ENCODE peak calls at places on chromosomes 7 and 10, in ten cellular contexts. F, M, U, O, P, T, C, N, K and Y are unnamed samples.

GRCh38 chr10:110269641-110270318 is 34.9 kb downstream of the SMNDC1 start:
- DNase-seq in O (no peak), F (no peak), P (no peak), C (no peak), U (peak; percentile 69), T (no peak), N (no peak), K (no peak), M (no peak), Y (no peak)

GRCh38 chr7:94980418-94981142 is 73.2 kb downstream of the PPP1R9A start:
- DNase-seq in T (peak; percentile 26), P (no peak), M (no peak), C (no peak), K (no peak), O (no peak), F (no peak), N (no peak), U (no peak), Y (no peak)

GRCh38 chr10:25530306-25530705 is 355.5 kb downstream of the GPR158 start:
- DNase-seq in O (peak; percentile 9), F (no peak), C (no peak), T (no peak), K (no peak), P (no peak), M (no peak), N (no peak), U (no peak), Y (no peak)

GRCh38 chr7:101754432-101755159 is 62.8 kb upstream of the CUX1 start:
- DNase-seq in U (no peak), P (no peak), C (peak; percentile 32), K (peak; percentile 54), T (peak; percentile 27), F (no peak), M (no peak), N (no peak), O (peak; percentile 89), Y (no peak)

GRCh38 chr10:58152698-58153263 is 114.9 kb downstream of the IPMK start:
- DNase-seq in K (peak; percentile 68), U (no peak), C (peak; percentile 17), N (peak; percentile 58), F (no peak), T (peak; percentile 54), P (no peak), O (peak; percentile 68), M (no peak), Y (peak; percentile 26)

GRCh38 chr7:135777626-135778398 is 29.2 kb upstream of the FAM180A start:
- DNase-seq in T (no peak), N (no peak), P (no peak), F (no peak), O (no peak), C (no peak), K (no peak), M (no peak), U (no peak), Y (no peak)

GRCh38 chr7:27145167-27145883 is 1.8 kb upstream of the HOXA5 start:
- DNase-seq in U (peak; percentile 64), P (no peak), N (no peak), C (no peak), K (no peak), O (no peak), F (no peak), M (no peak), T (no peak), Y (no peak)

GRCh38 chr7:6130007-6130587 is 98.9 kb downstream of the ANKRD61 start:
- DNase-seq in O (no peak), C (no peak), F (no peak), K (no peak), M (no peak), U (no peak), N (no peak), P (no peak), T (no peak), Y (no peak)

GRCh38 chr7:25720427-25720826 is 431.6 kb upstream of the NFE2L3 start:
- DNase-seq in M (no peak), K (peak; percentile 20), O (peak; percentile 72), N (peak; percentile 8), F (no peak), U (no peak), T (peak; percentile 7), P (no peak), C (no peak), Y (no peak)

GRCh38 chr7:150398108-150398964 is 19.2 kb downstream of the ZNF775 start:
- DNase-seq in F (no peak), U (no peak), K (peak; percentile 2), P (peak; percentile 5), M (no peak), T (no peak), C (peak; percentile 26), O (no peak), N (no peak), Y (no peak)

GRCh38 chr7:34497153-34497777 is 160.8 kb upstream of the NPSR1 start:
- DNase-seq in N (no peak), K (no peak), M (no peak), O (no peak), P (no peak), T (peak; percentile 4), C (no peak), U (no peak), F (no peak), Y (no peak)

GRCh38 chr7:578386-578785 is 58.7 kb upstream of the PDGFA start:
- DNase-seq in T (no peak), M (no peak), K (no peak), C (no peak), N (no peak), F (no peak), O (no peak), U (no peak), P (no peak), Y (no peak)